ENCODE peak calls at places on chromosomes 12 and 14, in seven cellular contexts. D is stimulated activated CD4-positive, alpha-beta T cell treated with anti-CD3 and anti-CD28 coated beads, Interleukin-2, amount 100 ng/mL, for 48 hours; G is aorta; R is DMS153; H is cardiac fibroblast; K is stimulated activated CD8-positive, alpha-beta memory T cell treated with anti-CD3 and anti-CD28 coated beads, Interleukin-7, amount 100 ng/mL, for 1 hour; O is central memory CD4-positive, alpha-beta T cell. Y is an unnamed sample.

GRCh38 chr14:59582161-59582560 is 5.5 kb upstream of the CCDC175 start:
- DNase-seq in D (no peak), G (no peak), R (no peak), H (no peak), K (no peak), O (no peak), Y (no peak)

GRCh38 chr12:7937867-7938506 is 2.0 kb upstream of the SLC2A3 start:
- DNase-seq in D (no peak), G (no peak), R (peak), H (peak), K (no peak), O (no peak), Y (no peak)

GRCh38 chr12:232731-233614 is 19.0 kb upstream of the SLC6A12 start:
- DNase-seq in D (no peak), G (peak), R (no peak), H (no peak), K (no peak), O (no peak), Y (no peak)

GRCh38 chr12:42332301-42332894 is 6.4 kb downstream of the PPHLN1 start:
- DNase-seq in D (no peak), G (no peak), R (no peak), H (peak), K (no peak), O (peak), Y (peak)

GRCh38 chr12:14327717-14328116 is 37.8 kb upstream of the ATF7IP start:
- DNase-seq in D (no peak), G (no peak), R (no peak), H (peak), K (no peak), O (no peak), Y (no peak)

GRCh38 chr12:19962192-19962591 is 406.1 kb upstream of the PDE3A start:
- DNase-seq in D (no peak), G (no peak), R (no peak), H (no peak), K (no peak), O (no peak), Y (no peak)

GRCh38 chr14:105817971-105818711 is 291.8 kb downstream of the TMEM121 start:
- DNase-seq in D (no peak), G (no peak), R (no peak), H (no peak), K (no peak), O (no peak), Y (no peak)

GRCh38 chr14:63432228-63432627 is 110.9 kb downstream of the PPP2R5E start:
- DNase-seq in D (no peak), G (no peak), R (peak), H (no peak), K (no peak), O (no peak), Y (no peak)

GRCh38 chr12:30447061-30447750 is 248.5 kb downstream of the IPO8 start:
- DNase-seq in D (no peak), G (no peak), R (no peak), H (peak), K (no peak), O (no peak), Y (no peak)

GRCh38 chr12:88624911-88625310 is 44.6 kb upstream of the KITLG start:
- DNase-seq in D (no peak), G (no peak), R (no peak), H (peak), K (no peak), O (no peak), Y (no peak)

GRCh38 chr14:91493169-91493568 is 16.9 kb downstream of the PPP4R3A start:
- DNase-seq in D (no peak), G (no peak), R (no peak), H (peak), K (no peak), O (no peak), Y (no peak)

GRCh38 chr12:1611775-1612174 is 17.3 kb upstream of the WNT5B start:
- DNase-seq in D (no peak), G (no peak), R (no peak), H (peak), K (no peak), O (no peak), Y (no peak)

GRCh38 chr14:89186850-89187376 is 230.1 kb downstream of the FOXN3 start:
- DNase-seq in D (no peak), G (peak), R (peak), H (peak), K (no peak), O (no peak), Y (peak)

GRCh38 chr14:23829736-23830474 is 123.7 kb upstream of the DHRS4 start:
- DNase-seq in D (no peak), G (peak), R (no peak), H (peak), K (no peak), O (no peak), Y (peak)

GRCh38 chr12:13386269-13387039 is 189.9 kb downstream of the EMP1 start:
- DNase-seq in D (no peak), G (no peak), R (no peak), H (no peak), K (no peak), O (no peak), Y (no peak)

GRCh38 chr14:65348137-65348536 is 64.4 kb upstream of the FUT8 start:
- DNase-seq in D (no peak), G (no peak), R (no peak), H (no peak), K (no peak), O (no peak), Y (no peak)

GRCh38 chr14:64232095-64232830 is 61.9 kb downstream of the ESR2 start:
- DNase-seq in D (no peak), G (no peak), R (no peak), H (peak), K (no peak), O (no peak), Y (peak)

GRCh38 chr12:132523576-132524331 is 33.8 kb downstream of the FBRSL1 start:
- DNase-seq in D (peak), G (peak), R (no peak), H (peak), K (peak), O (peak), Y (peak)

GRCh38 chr12:21308785-21309184 is 25.9 kb downstream of the SLCO1A2 start:
- DNase-seq in D (no peak), G (no peak), R (no peak), H (peak), K (no peak), O (no peak), Y (no peak)

GRCh38 chr12:108609535-108610335 is 11.9 kb upstream of the TMEM119 start:
- DNase-seq in D (no peak), G (peak), R (no peak), H (peak), K (no peak), O (no peak), Y (peak)

Y was measured in adrenal gland.